ENCODE peak calls at places on chromosomes 13 and 19, in ten cellular contexts. C, B, H, Z, U, X, V, Y, W and G are unnamed samples.

GRCh38 chr13:77717508-77717907 is 20.0 kb downstream of the SLAIN1 start:
- DNase-seq in C (no peak), B (no peak), H (no peak), Z (no peak), U (no peak), X (no peak), V (no peak), Y (no peak), W (no peak), G (no peak)

GRCh38 chr13:51467730-51468129 is 14.9 kb upstream of the INTS6 start:
- DNase-seq in C (no peak), B (no peak), H (no peak), Z (no peak), U (no peak), X (no peak), V (no peak), Y (no peak), W (peak), G (no peak)

GRCh38 chr13:41648314-41648935 is 191.1 kb downstream of the RGCC start:
- DNase-seq in C (no peak), B (no peak), H (no peak), Z (no peak), U (peak), X (no peak), V (peak), Y (no peak), W (no peak), G (no peak)

GRCh38 chr19:2549701-2550191 is 73.8 kb downstream of the GADD45B start:
- DNase-seq in C (peak), B (peak), H (peak), Z (no peak), U (peak), X (no peak), V (peak), Y (no peak), W (peak), G (peak)

GRCh38 chr19:56290104-56290503 is 17.6 kb downstream of the EDDM13 start:
- DNase-seq in C (no peak), B (no peak), H (no peak), Z (no peak), U (no peak), X (no peak), V (no peak), Y (no peak), W (no peak), G (no peak)

GRCh38 chr13:98014766-98015165 is 61.3 kb downstream of the IPO5 start:
- DNase-seq in C (no peak), B (no peak), H (no peak), Z (no peak), U (peak), X (no peak), V (peak), Y (no peak), W (no peak), G (no peak)

GRCh38 chr19:16702123-16702522 is 17.5 kb upstream of the NWD1 start:
- DNase-seq in C (peak), B (no peak), H (no peak), Z (no peak), U (peak), X (no peak), V (peak), Y (no peak), W (no peak), G (no peak)

GRCh38 chr13:26971990-26972888 is 199.4 kb downstream of the USP12 start:
- DNase-seq in C (no peak), B (no peak), H (peak), Z (peak), U (no peak), X (no peak), V (peak), Y (peak), W (peak), G (no peak)

GRCh38 chr19:7191946-7192691 is 102.1 kb downstream of the INSR start:
- DNase-seq in C (no peak), B (no peak), H (no peak), Z (peak), U (peak), X (no peak), V (no peak), Y (peak), W (no peak), G (peak)

GRCh38 chr19:47309038-47309437 is 623 bp upstream of the C5AR1 start:
- DNase-seq in C (no peak), B (peak), H (no peak), Z (no peak), U (no peak), X (no peak), V (peak), Y (no peak), W (no peak), G (no peak)

GRCh38 chr13:38167164-38167822 is 182.4 kb upstream of the UFM1 start:
- DNase-seq in C (no peak), B (no peak), H (no peak), Z (no peak), U (no peak), X (no peak), V (no peak), Y (peak), W (no peak), G (no peak)

GRCh38 chr19:3651684-3652083 is 25.1 kb upstream of the CACTIN start:
- DNase-seq in C (no peak), B (no peak), H (no peak), Z (no peak), U (no peak), X (no peak), V (no peak), Y (no peak), W (no peak), G (no peak)

GRCh38 chr13:66329988-66330429 is 900.1 kb downstream of the PCDH9 start:
- DNase-seq in C (no peak), B (no peak), H (no peak), Z (no peak), U (peak), X (no peak), V (peak), Y (no peak), W (no peak), G (no peak)

GRCh38 chr19:42199440-42200115 is 17.9 kb downstream of the DEDD2 start:
- DNase-seq in C (peak), B (no peak), H (peak), Z (peak), U (no peak), X (peak), V (no peak), Y (peak), W (no peak), G (peak)

GRCh38 chr13:83312194-83312593 is 570.1 kb downstream of the SLITRK1 start:
- DNase-seq in C (no peak), B (no peak), H (no peak), Z (no peak), U (no peak), X (no peak), V (peak), Y (no peak), W (no peak), G (no peak)

GRCh38 chr19:7611541-7612279 is 16.0 kb downstream of the CAMSAP3 start:
- DNase-seq in C (no peak), B (no peak), H (no peak), Z (no peak), U (no peak), X (no peak), V (no peak), Y (no peak), W (no peak), G (no peak)

GRCh38 chr19:47419037-47419783 is at the start of gene MEIS3:
- DNase-seq in C (no peak), B (no peak), H (no peak), Z (no peak), U (no peak), X (no peak), V (no peak), Y (no peak), W (no peak), G (no peak)

GRCh38 chr13:114131581-114132418 is 623 bp downstream of the RASA3 start:
- DNase-seq in C (no peak), B (no peak), H (peak), Z (no peak), U (no peak), X (no peak), V (peak), Y (peak), W (no peak), G (no peak)

GRCh38 chr19:49200238-49200862 is 42.8 kb downstream of the TRPM4 start:
- DNase-seq in C (no peak), B (no peak), H (peak), Z (no peak), U (no peak), X (no peak), V (peak), Y (no peak), W (no peak), G (no peak)

GRCh38 chr13:50451609-50452008 is 391.9 kb downstream of the DLEU7 start:
- DNase-seq in C (no peak), B (no peak), H (peak), Z (no peak), U (no peak), X (no peak), V (no peak), Y (no peak), W (no peak), G (no peak)

GRCh38 chr13:50450279-50450678 is 393.2 kb downstream of the DLEU7 start:
- DNase-seq in C (no peak), B (no peak), H (no peak), Z (no peak), U (no peak), X (no peak), V (no peak), Y (no peak), W (no peak), G (no peak)

GRCh38 chr13:50453238-50453637 is 390.3 kb downstream of the DLEU7 start:
- DNase-seq in C (no peak), B (no peak), H (no peak), Z (no peak), U (peak), X (no peak), V (peak), Y (no peak), W (no peak), G (no peak)

GRCh38 chr13:50452028-50452427 is 391.5 kb downstream of the DLEU7 start:
- DNase-seq in C (no peak), B (no peak), H (no peak), Z (no peak), U (no peak), X (no peak), V (no peak), Y (no peak), W (no peak), G (no peak)

GRCh38 chr13:50452761-50453160 is 390.7 kb downstream of the DLEU7 start:
- DNase-seq in C (no peak), B (no peak), H (no peak), Z (no peak), U (peak), X (no peak), V (no peak), Y (no peak), W (no peak), G (no peak)
- TF ChIP-seq CTCF in C (no peak), B (no peak), H (no peak), Z (no peak), U (no peak), X (no peak), V (no peak), Y (no peak), W (no peak), G (no peak)

DNA sequence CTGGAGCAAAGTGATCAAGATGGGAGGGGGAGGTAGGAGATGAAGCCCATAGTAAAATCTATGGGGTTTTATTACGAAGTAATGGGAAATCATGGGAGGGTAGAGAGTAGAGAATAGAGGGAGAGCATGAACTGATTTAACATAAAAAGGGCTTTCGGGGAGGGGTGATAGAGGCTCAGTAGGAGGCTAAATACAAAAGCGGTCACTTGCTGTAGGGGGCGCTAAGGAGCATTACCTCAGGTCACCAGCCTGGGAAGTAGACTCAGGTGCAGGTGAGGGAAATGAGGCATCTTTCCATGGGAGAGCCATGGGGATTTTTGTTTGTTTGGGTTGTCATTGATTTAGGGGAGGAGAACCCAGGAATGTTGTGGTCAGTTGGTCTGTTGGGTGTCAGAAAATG is 14.1 kb downstream of the KRTDAP start:
- DNase-seq in C (no peak), B (no peak), H (no peak), Z (no peak), U (no peak), X (no peak), V (no peak), Y (no peak), W (no peak), G (no peak)
- TF ChIP-seq CTCF in C (no peak), B (no peak), H (no peak), Z (no peak), U (no peak), X (peak), V (peak), Y (peak), W (peak), G (peak)

DNA sequence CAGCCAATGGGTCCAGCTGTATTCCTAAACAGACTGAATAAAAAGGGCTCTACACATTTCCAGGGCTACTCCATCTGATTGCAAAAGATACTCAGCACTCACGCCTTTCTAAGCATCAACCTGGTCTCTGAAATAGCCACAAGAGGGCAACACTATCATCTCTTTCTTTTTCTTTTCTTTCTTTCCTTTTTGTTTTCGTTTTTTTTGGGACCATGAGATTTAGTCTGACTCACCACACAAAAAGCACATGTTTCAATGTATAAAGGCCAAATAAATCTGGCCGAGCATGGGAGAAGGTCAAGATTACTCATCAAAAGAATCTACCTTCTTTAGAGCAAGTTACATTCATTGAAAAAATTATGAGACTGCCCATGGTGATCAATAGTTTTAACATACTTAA is 805.6 kb upstream of the ARGLU1 start:
- DNase-seq in C (no peak), B (no peak), H (no peak), Z (no peak), U (no peak), X (no peak), V (peak), Y (no peak), W (no peak), G (no peak)
- TF ChIP-seq CTCF in C (peak), B (peak), H (peak), Z (peak), U (no peak), X (peak), V (peak), Y (peak), W (peak), G (no peak)

GRCh38 chr13:111037838-111038397 is 77.2 kb upstream of the ARHGEF7 start:
- DNase-seq in C (no peak), B (no peak), H (no peak), Z (no peak), U (no peak), X (no peak), V (no peak), Y (no peak), W (peak), G (no peak)
- TF ChIP-seq CTCF in C (no peak), B (no peak), H (no peak), Z (no peak), U (no peak), X (no peak), V (no peak), Y (no peak), W (no peak), G (no peak)

DNA sequence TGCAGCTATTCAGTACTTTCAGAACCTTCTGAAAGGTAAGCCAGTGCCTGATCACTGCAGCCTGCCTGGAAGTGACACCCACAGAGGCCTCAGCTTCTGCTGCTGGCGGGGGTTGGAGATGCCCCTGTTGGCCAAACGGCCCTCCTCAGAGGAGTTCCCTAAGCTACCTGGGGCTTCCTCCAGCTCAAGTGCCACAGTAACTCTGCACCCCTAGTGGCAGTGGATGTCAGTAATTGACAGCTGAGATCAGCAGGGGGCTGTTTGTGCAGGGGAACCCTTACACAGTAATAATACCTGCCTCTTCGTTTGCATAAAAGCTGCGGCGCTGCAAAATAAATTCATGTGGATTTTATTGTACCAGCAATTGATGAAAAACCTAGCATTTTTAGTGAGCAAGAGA is 28.9 kb downstream of the TDRD12 start:
- DNase-seq in C (no peak), B (no peak), H (no peak), Z (peak), U (no peak), X (peak), V (no peak), Y (peak), W (peak), G (no peak)
- TF ChIP-seq CTCF in C (no peak), B (no peak), H (no peak), Z (peak), U (no peak), X (peak), V (no peak), Y (peak), W (no peak), G (no peak)

GRCh38 chr19:38849147-38849745 is 540 bp downstream of the HNRNPL start:
- DNase-seq in C (peak), B (peak), H (peak), Z (peak), U (peak), X (peak), V (peak), Y (peak), W (peak), G (peak)

GRCh38 chr19:38850231-38850975 is 617 bp upstream of the HNRNPL start:
- DNase-seq in C (peak), B (peak), H (peak), Z (peak), U (peak), X (peak), V (peak), Y (peak), W (peak), G (peak)

GRCh38 chr19:38850976-38851621 is 1.3 kb upstream of the HNRNPL start:
- DNase-seq in C (no peak), B (peak), H (peak), Z (no peak), U (no peak), X (no peak), V (no peak), Y (no peak), W (peak), G (no peak)

GRCh38 chr19:38848299-38849146 is 1.3 kb downstream of the HNRNPL start:
- DNase-seq in C (no peak), B (no peak), H (no peak), Z (peak), U (no peak), X (no peak), V (no peak), Y (no peak), W (no peak), G (no peak)

DNA sequence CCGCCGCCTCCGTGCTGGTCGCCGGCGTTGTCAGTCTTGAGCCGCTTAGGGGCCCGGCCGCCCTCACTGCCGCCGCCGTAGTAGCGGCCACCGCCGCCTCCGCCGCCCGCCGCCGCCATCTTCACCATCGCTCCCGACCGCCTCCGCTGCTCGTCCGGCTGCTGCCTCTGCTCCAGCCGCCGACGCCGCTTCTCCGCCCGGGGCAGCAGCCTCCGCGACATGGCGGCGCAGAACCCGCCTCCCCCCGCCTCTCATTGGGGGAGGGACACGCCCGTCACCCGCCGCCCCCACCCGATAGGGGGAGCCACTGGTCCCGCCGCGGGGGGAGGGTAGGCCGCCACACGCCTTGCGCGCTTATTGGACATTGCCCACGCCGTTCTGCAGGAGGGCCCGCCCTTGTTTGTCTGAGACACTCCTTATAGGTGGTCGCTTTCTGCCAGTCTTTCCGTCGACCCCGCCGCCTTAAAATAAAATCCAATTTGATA is at the start of gene HNRNPL:
- DNase-seq in C (peak), B (no peak), H (peak), Z (peak), U (no peak), X (no peak), V (no peak), Y (peak), W (no peak), G (peak)
- TF ChIP-seq CTCF in C (peak), B (peak), H (peak), Z (peak), U (peak), X (peak), V (peak), Y (peak), W (peak), G (peak)